ENCODE peak calls at places on chromosomes 7 and 10, in eight cellular contexts. W is fibroblast of lung, V is endodermal cell, J is K562, P is sigmoid colon, T is type B pancreatic cell, C is H9, R is tibial nerve. Z is an unnamed sample.

GRCh38 chr10:127968659-127969058 is 61.8 kb downstream of the PTPRE start:
- DNase-seq in W (no peak), V (no peak), J (no peak), P (no peak), T (no peak), C (no peak), R (no peak), Z (no peak)

GRCh38 chr7:124655990-124656389 is 109.6 kb downstream of the GPR37 start:
- DNase-seq in W (no peak), V (no peak), J (no peak), P (no peak), T (no peak), C (no peak), R (no peak), Z (no peak)

GRCh38 chr7:37045786-37046185 is 321.5 kb upstream of the AOAH start:
- DNase-seq in W (no peak), V (no peak), J (no peak), P (no peak), T (no peak), C (no peak), R (no peak), Z (no peak)

GRCh38 chr7:1666251-1666778 is 3.8 kb upstream of the ELFN1 start:
- DNase-seq in W (no peak), V (peak), J (no peak), P (peak), T (peak), C (peak), R (no peak), Z (peak)

GRCh38 chr7:91520645-91521044 is 256.4 kb downstream of the FZD1 start:
- DNase-seq in W (no peak), V (no peak), J (no peak), P (no peak), T (no peak), C (no peak), R (no peak), Z (no peak)

GRCh38 chr7:40711706-40712105 is 576.9 kb downstream of the SUGCT start:
- DNase-seq in W (no peak), V (no peak), J (no peak), P (no peak), T (no peak), C (no peak), R (no peak), Z (no peak)

GRCh38 chr7:82235710-82236109 is 207.9 kb downstream of the CACNA2D1 start:
- DNase-seq in W (no peak), V (no peak), J (no peak), P (no peak), T (no peak), C (no peak), R (no peak), Z (no peak)

GRCh38 chr10:87860156-87860795 is 3.1 kb downstream of the KLLN start:
- DNase-seq in W (peak), V (peak), J (no peak), P (no peak), T (no peak), C (no peak), R (peak), Z (no peak)

GRCh38 chr7:129781856-129782256 is 170.3 kb downstream of the NRF1 start:
- DNase-seq in W (no peak), V (peak), J (peak), P (no peak), T (no peak), C (peak), R (no peak), Z (no peak)

GRCh38 chr7:114574384-114574783 is 159.8 kb downstream of the FOXP2 start:
- DNase-seq in W (peak), V (peak), J (no peak), P (no peak), T (no peak), C (no peak), R (no peak), Z (no peak)

GRCh38 chr7:116197355-116197754 is 13.0 kb upstream of the TES start:
- DNase-seq in W (peak), V (no peak), J (no peak), P (no peak), T (no peak), C (no peak), R (no peak), Z (no peak)

GRCh38 chr10:70576803-70577517 is 25.6 kb downstream of the PRF1 start:
- DNase-seq in W (peak), V (no peak), J (no peak), P (no peak), T (no peak), C (no peak), R (no peak), Z (no peak)

GRCh38 chr10:70331486-70332268 is 47.9 kb upstream of the NPFFR1 start:
- DNase-seq in W (peak), V (peak), J (peak), P (peak), T (no peak), C (no peak), R (peak), Z (no peak)

GRCh38 chr10:80132299-80133139 is at the start of gene PLAC9:
- DNase-seq in W (peak), V (peak), J (no peak), P (peak), T (no peak), C (peak), R (no peak), Z (no peak)

GRCh38 chr10:80583681-80584080 is 46.0 kb downstream of the SH2D4B start:
- DNase-seq in W (no peak), V (no peak), J (no peak), P (no peak), T (no peak), C (no peak), R (no peak), Z (no peak)

GRCh38 chr10:116457480-116457879 is 29.8 kb downstream of the PNLIPRP3 start:
- DNase-seq in W (no peak), V (no peak), J (no peak), P (no peak), T (no peak), C (no peak), R (no peak), Z (no peak)

GRCh38 chr10:79088176-79088575 is 19.4 kb downstream of the ZMIZ1 start:
- DNase-seq in W (no peak), V (no peak), J (no peak), P (no peak), T (no peak), C (no peak), R (no peak), Z (no peak)

GRCh38 chr7:1825877-1826741 is 156.0 kb downstream of the ELFN1 start:
- DNase-seq in W (no peak), V (peak), J (no peak), P (peak), T (peak), C (peak), R (no peak), Z (no peak)

GRCh38 chr10:100866575-100867098 is 46.1 kb upstream of the SLF2 start:
- DNase-seq in W (no peak), V (peak), J (no peak), P (no peak), T (no peak), C (peak), R (no peak), Z (no peak)

GRCh38 chr7:6167587-6168154 is 104.8 kb downstream of the CYTH3 start:
- DNase-seq in W (no peak), V (no peak), J (no peak), P (no peak), T (no peak), C (no peak), R (no peak), Z (no peak)
- TF ChIP-seq CTCF in W (no peak), V (no peak), J (no peak), P (no peak), T (no peak), C (no peak), R (no peak), Z (no peak)

DNA sequence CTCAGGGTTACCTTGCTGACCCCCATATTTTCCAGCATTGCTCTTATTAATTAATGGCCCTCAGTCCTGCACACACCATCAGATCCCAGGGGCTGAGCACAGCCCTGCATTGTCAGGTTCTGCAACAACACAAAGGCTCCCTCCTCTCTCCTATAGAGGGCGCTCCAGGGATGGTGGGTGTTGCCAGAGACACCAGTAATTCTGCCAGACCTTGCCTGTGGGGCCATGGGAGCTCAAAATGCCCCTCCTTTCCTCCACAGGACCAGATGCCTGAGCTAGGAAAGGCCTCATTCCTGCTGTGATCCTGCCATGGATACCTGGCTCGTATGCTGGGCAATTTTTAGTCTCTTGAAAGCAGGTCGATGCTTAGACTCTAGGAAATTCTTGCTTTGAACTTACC is 42.8 kb upstream of the PRSS58 start:
- DNase-seq in W (no peak), V (peak), J (peak), P (no peak), T (no peak), C (peak), R (no peak), Z (no peak)
- TF ChIP-seq CTCF in W (no peak), V (peak), J (peak), P (no peak), T (peak), C (peak), R (no peak), Z (no peak)

GRCh38 chr10:60456053-60456452 is 66.4 kb upstream of the ANK3 start:
- DNase-seq in W (no peak), V (peak), J (no peak), P (no peak), T (no peak), C (peak), R (no peak), Z (no peak)
- TF ChIP-seq CTCF in W (no peak), V (peak), J (peak), P (no peak), T (peak), C (peak), R (no peak), Z (no peak)

GRCh38 chr10:11454958-11455566 is 156.4 kb downstream of the USP6NL start:
- DNase-seq in W (no peak), V (peak), J (no peak), P (no peak), T (no peak), C (peak), R (no peak), Z (no peak)
- TF ChIP-seq CTCF in W (no peak), V (peak), J (peak), P (no peak), T (peak), C (peak), R (no peak), Z (no peak)

DNA sequence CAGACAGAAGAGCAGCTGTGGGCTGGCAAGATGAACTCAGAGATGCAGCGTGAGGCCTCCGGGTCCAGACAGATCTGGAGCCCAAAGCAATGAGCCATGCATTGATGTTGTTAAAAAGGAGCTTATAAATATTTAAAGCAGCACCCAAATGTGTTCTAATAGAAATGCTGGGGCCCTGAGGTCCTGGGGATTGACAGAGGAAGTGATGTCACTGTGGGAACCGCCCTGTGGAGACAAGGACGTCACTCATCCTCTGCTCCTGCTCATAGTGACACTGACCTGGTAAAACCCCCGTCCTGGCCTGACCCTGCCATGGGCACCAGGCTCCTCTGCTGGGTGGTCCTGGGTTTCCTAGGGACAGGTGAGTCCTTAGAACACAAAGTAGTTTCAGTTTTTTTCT is 197.0 kb upstream of the PRSS58 start:
- DNase-seq in W (no peak), V (no peak), J (no peak), P (no peak), T (no peak), C (no peak), R (no peak), Z (no peak)
- TF ChIP-seq CTCF in W (no peak), V (no peak), J (no peak), P (no peak), T (no peak), C (no peak), R (no peak), Z (no peak)

GRCh38 chr7:132576723-132577089 is 436 bp upstream of the PLXNA4 start:
- DNase-seq in W (no peak), V (no peak), J (no peak), P (no peak), T (no peak), C (no peak), R (no peak), Z (no peak)

GRCh38 chr7:132575987-132576722 is at the start of gene PLXNA4:
- DNase-seq in W (peak), V (peak), J (no peak), P (peak), T (no peak), C (no peak), R (no peak), Z (no peak)

GRCh38 chr7:132578050-132578370 is 1.7 kb upstream of the PLXNA4 start:
- DNase-seq in W (no peak), V (peak), J (no peak), P (no peak), T (no peak), C (no peak), R (no peak), Z (no peak)

GRCh38 chr7:132578826-132579225 is 2.6 kb upstream of the PLXNA4 start:
- DNase-seq in W (no peak), V (peak), J (no peak), P (no peak), T (no peak), C (no peak), R (no peak), Z (no peak)

GRCh38 chr7:132577206-132578049 is 1.2 kb upstream of the PLXNA4 start:
- DNase-seq in W (peak), V (peak), J (no peak), P (peak), T (peak), C (peak), R (peak), Z (no peak)
- TF ChIP-seq CTCF in W (no peak), V (peak), J (no peak), P (no peak), T (peak), C (peak), R (no peak), Z (no peak)

GRCh38 chr10:86314616-86315520 is 51.7 kb downstream of the GRID1 start:
- DNase-seq in W (no peak), V (peak), J (no peak), P (peak), T (no peak), C (peak), R (no peak), Z (no peak)
- TF ChIP-seq CTCF in W (no peak), V (no peak), J (no peak), P (no peak), T (no peak), C (no peak), R (no peak), Z (no peak)

Z was measured in omental fat pad.